ENCODE peak calls at places on chromosomes 2 and 18, in six cellular contexts. P is Calu3; D is trophoblast cell; O is A549; Q is effector memory CD8-positive, alpha-beta T cell; B is heart left ventricle. T is an unnamed sample.

GRCh38 chr18:13145636-13146190 is 72.8 kb upstream of the LDLRAD4 start:
- DNase-seq in P (no peak), D (no peak), O (no peak), Q (no peak), B (no peak), T (no peak)

GRCh38 chr2:101518470-101519172 is 43.7 kb upstream of the RFX8 start:
- DNase-seq in P (peak; percentile 69), D (peak; percentile 50), O (peak; percentile 29), Q (no peak), B (no peak), T (peak; percentile 65)

GRCh38 chr2:170255971-170256370 is 78.0 kb downstream of the MYO3B start:
- DNase-seq in P (no peak), D (peak; percentile 70), O (no peak), Q (no peak), B (no peak), T (no peak)

GRCh38 chr2:58981237-58981636 is 740.1 kb upstream of the FANCL start:
- DNase-seq in P (no peak), D (no peak), O (no peak), Q (no peak), B (no peak), T (no peak)

GRCh38 chr18:27954226-27954625 is 222.7 kb downstream of the CDH2 start:
- DNase-seq in P (no peak), D (no peak), O (no peak), Q (no peak), B (no peak), T (peak; percentile 1)

GRCh38 chr2:112085916-112086669 is 31.0 kb downstream of the TMEM87B start:
- DNase-seq in P (no peak), D (no peak), O (no peak), Q (no peak), B (no peak), T (no peak)

GRCh38 chr2:144460981-144461766 is 58.7 kb downstream of the ZEB2 start:
- DNase-seq in P (no peak), D (no peak), O (no peak), Q (no peak), B (no peak), T (no peak)

GRCh38 chr18:7950380-7951143 is 383.4 kb downstream of the PTPRM start:
- DNase-seq in P (peak; percentile 68), D (peak; percentile 5), O (peak; percentile 66), Q (no peak), B (no peak), T (no peak)

GRCh38 chr2:29033172-29033571 is 41.2 kb downstream of the PCARE start:
- DNase-seq in P (peak; percentile 14), D (peak; percentile 94), O (peak; percentile 66), Q (no peak), B (no peak), T (peak; percentile 61)

GRCh38 chr2:198296665-198297308 is 492.4 kb downstream of the PLCL1 start:
- DNase-seq in P (peak; percentile 58), D (peak; percentile 74), O (peak; percentile 26), Q (peak; percentile 28), B (no peak), T (peak; percentile 89)

GRCh38 chr2:98487101-98487805 is 42.6 kb downstream of the INPP4A start:
- DNase-seq in P (no peak), D (no peak), O (no peak), Q (no peak), B (no peak), T (no peak)

T was measured in SJCRH30.